ENCODE peak calls at places on chromosome 18, in six cellular contexts. B is fibroblast of mammary gland, E is HepG2, L is cardiac fibroblast, Y is GM20000, G is glutamatergic neuron. H is an unnamed sample.

GRCh38 chr18:4450065-4450676 is 4.9 kb downstream of the DLGAP1 start:
- DNase-seq in Y (no peak), G (no peak), B (no peak), L (no peak), E (no peak), H (no peak)

GRCh38 chr18:50424877-50425690 is 50.2 kb downstream of the SKA1 start:
- DNase-seq in L (peak), E (peak), B (peak), Y (no peak), G (no peak), H (no peak)

GRCh38 chr18:50247562-50247961 is 18.7 kb downstream of the CFAP53 start:
- DNase-seq in L (no peak), B (no peak), E (no peak), Y (no peak), G (no peak), H (no peak)

GRCh38 chr18:38241736-38242135 is 676.1 kb upstream of the CELF4 start:
- DNase-seq in L (no peak), G (no peak), Y (no peak), B (no peak), E (no peak), H (no peak)

GRCh38 chr18:46660955-46661749 is 4.1 kb upstream of the LOXHD1 start:
- DNase-seq in L (peak), E (peak), G (peak), B (peak), Y (no peak), H (peak)

GRCh38 chr18:32956591-32957310 is 183.9 kb upstream of the KLHL14 start:
- DNase-seq in Y (no peak), E (no peak), L (peak), G (no peak), B (peak), H (no peak)

GRCh38 chr18:72206814-72207213 is 337.3 kb downstream of the CBLN2 start:
- DNase-seq in E (no peak), G (no peak), Y (no peak), L (no peak), B (no peak), H (no peak)

GRCh38 chr18:68840554-68841263 is 42.8 kb downstream of the CCDC102B start:
- DNase-seq in L (peak), G (no peak), B (peak), E (peak), Y (no peak), H (peak)

GRCh38 chr18:76686737-76687231 is 135.6 kb upstream of the ZNF236 start:
- DNase-seq in Y (peak), E (peak), G (peak), L (peak), B (peak), H (peak)

GRCh38 chr18:68447286-68447685 is 267.6 kb downstream of the TMX3 start:
- DNase-seq in Y (no peak), L (no peak), E (no peak), G (no peak), B (peak), H (no peak)

GRCh38 chr18:23220355-23220754 is 85.1 kb downstream of the CABLES1 start:
- DNase-seq in Y (no peak), G (no peak), E (no peak), L (no peak), B (no peak), H (no peak)

GRCh38 chr18:71036783-71037182 is 747.9 kb downstream of the SOCS6 start:
- DNase-seq in B (peak), L (peak), G (no peak), Y (no peak), E (peak), H (peak)

GRCh38 chr18:55509631-55510372 is 78.2 kb downstream of the TCF4 start:
- DNase-seq in E (no peak), L (peak), B (peak), G (no peak), Y (peak), H (no peak)

GRCh38 chr18:25310045-25310444 is 41.9 kb downstream of the ZNF521 start:
- DNase-seq in B (peak), L (peak), E (no peak), G (no peak), Y (no peak), H (no peak)

GRCh38 chr18:51425475-51425874 is 228.0 kb upstream of the MEX3C start:
- DNase-seq in E (no peak), G (no peak), B (no peak), Y (peak), L (no peak), H (no peak)

GRCh38 chr18:61965306-61965705 is 72.5 kb upstream of the RNF152 start:
- DNase-seq in E (no peak), G (no peak), Y (no peak), B (peak), L (peak), H (no peak)

GRCh38 chr18:57889841-57890240 is 86.7 kb upstream of the ATP8B1 start:
- DNase-seq in G (no peak), Y (no peak), L (no peak), E (no peak), B (no peak), H (no peak)

GRCh38 chr18:3584897-3585460 is 135.0 kb downstream of the TGIF1 start:
- DNase-seq in Y (no peak), L (no peak), E (no peak), G (no peak), B (no peak), H (no peak)

GRCh38 chr18:56702946-56703345 is 51.8 kb downstream of the WDR7 start:
- DNase-seq in L (peak), G (no peak), B (peak), Y (peak), E (peak), H (peak)

GRCh38 chr18:23723121-23723520 is 33.9 kb downstream of the LAMA3 start:
- DNase-seq in B (peak), L (peak), G (no peak), E (no peak), Y (no peak), H (no peak)

GRCh38 chr18:58213445-58213844 is 169.4 kb downstream of the NEDD4L start:
- DNase-seq in Y (no peak), G (no peak), E (no peak), L (peak), B (peak), H (no peak)

GRCh38 chr18:66640431-66640830 is 36.5 kb upstream of the CDH19 start:
- DNase-seq in L (peak), B (peak), E (no peak), G (no peak), Y (no peak), H (no peak)

GRCh38 chr18:22846088-22846683 is 86.9 kb upstream of the RBBP8 start:
- DNase-seq in L (peak), B (peak), E (peak), G (no peak), Y (peak), H (no peak)

GRCh38 chr18:58320907-58321561 is 277.0 kb downstream of the NEDD4L start:
- DNase-seq in B (no peak), L (no peak), Y (no peak), E (no peak), G (no peak), H (no peak)

GRCh38 chr18:28158083-28158581 is 18.8 kb downstream of the CDH2 start:
- DNase-seq in Y (no peak), B (peak), E (no peak), G (no peak), L (peak), H (no peak)

GRCh38 chr18:10038268-10038667 is 124.5 kb downstream of the VAPA start:
- DNase-seq in Y (no peak), G (no peak), B (no peak), L (no peak), E (no peak), H (no peak)

GRCh38 chr18:22538463-22538862 is 120.7 kb upstream of the CTAGE1 start:
- DNase-seq in E (no peak), G (no peak), B (peak), L (no peak), Y (no peak), H (no peak)

GRCh38 chr18:46010050-46010449 is 42.9 kb upstream of the EPG5 start:
- DNase-seq in E (no peak), G (no peak), B (no peak), Y (no peak), L (no peak), H (no peak)

GRCh38 chr18:12597775-12598174 is 60.1 kb downstream of the SPIRE1 start:
- DNase-seq in L (peak), G (no peak), E (peak), Y (no peak), B (peak), H (peak)

GRCh38 chr18:35950628-35950982 is 21.9 kb upstream of the RMP24 start:
- DNase-seq in B (no peak), L (no peak), G (no peak), Y (no peak), E (no peak), H (no peak)

GRCh38 chr18:44859263-44859662 is 178.6 kb downstream of the SETBP1 start:
- DNase-seq in E (no peak), G (no peak), L (no peak), B (peak), Y (no peak), H (peak)

GRCh38 chr18:56168049-56168781 is 470.2 kb downstream of the TXNL1 start:
- DNase-seq in Y (no peak), E (no peak), L (peak), G (no peak), B (peak), H (no peak)

GRCh38 chr18:2511451-2511850 is 59.9 kb downstream of the METTL4 start:
- DNase-seq in Y (no peak), E (no peak), B (no peak), G (no peak), L (no peak), H (no peak)

GRCh38 chr18:58285731-58286130 is 241.7 kb downstream of the NEDD4L start:
- DNase-seq in L (no peak), G (no peak), Y (no peak), E (peak), B (no peak), H (no peak)

GRCh38 chr18:58549814-58550339 is 79.0 kb downstream of the ALPK2 start:
- DNase-seq in L (no peak), E (peak), B (no peak), Y (no peak), G (no peak), H (peak)

GRCh38 chr18:52286675-52287074 is 53.3 kb upstream of the DCC start:
- DNase-seq in E (no peak), L (no peak), B (no peak), G (no peak), Y (no peak), H (no peak)

GRCh38 chr18:25832008-25832604 is 258.3 kb downstream of the SS18 start:
- DNase-seq in G (peak), L (peak), Y (peak), B (peak), E (peak), H (peak)

GRCh38 chr18:11178951-11179549 is 29.7 kb upstream of the PIEZO2 start:
- DNase-seq in G (no peak), L (peak), E (no peak), B (peak), Y (no peak), H (no peak)

GRCh38 chr18:805755-806110 is 6.3 kb downstream of the YES1 start:
- DNase-seq in Y (no peak), L (no peak), E (no peak), B (no peak), G (no peak), H (no peak)

GRCh38 chr18:808502-808901 is 3.5 kb downstream of the YES1 start:
- DNase-seq in B (no peak), Y (no peak), E (no peak), L (no peak), G (no peak), H (no peak)

GRCh38 chr18:801137-801536 is 10.9 kb downstream of the YES1 start:
- DNase-seq in B (no peak), L (no peak), Y (no peak), G (no peak), E (no peak), H (no peak)

GRCh38 chr18:808086-808485 is 4.0 kb downstream of the YES1 start:
- DNase-seq in E (no peak), L (peak), G (no peak), B (peak), Y (no peak), H (no peak)

DNA sequence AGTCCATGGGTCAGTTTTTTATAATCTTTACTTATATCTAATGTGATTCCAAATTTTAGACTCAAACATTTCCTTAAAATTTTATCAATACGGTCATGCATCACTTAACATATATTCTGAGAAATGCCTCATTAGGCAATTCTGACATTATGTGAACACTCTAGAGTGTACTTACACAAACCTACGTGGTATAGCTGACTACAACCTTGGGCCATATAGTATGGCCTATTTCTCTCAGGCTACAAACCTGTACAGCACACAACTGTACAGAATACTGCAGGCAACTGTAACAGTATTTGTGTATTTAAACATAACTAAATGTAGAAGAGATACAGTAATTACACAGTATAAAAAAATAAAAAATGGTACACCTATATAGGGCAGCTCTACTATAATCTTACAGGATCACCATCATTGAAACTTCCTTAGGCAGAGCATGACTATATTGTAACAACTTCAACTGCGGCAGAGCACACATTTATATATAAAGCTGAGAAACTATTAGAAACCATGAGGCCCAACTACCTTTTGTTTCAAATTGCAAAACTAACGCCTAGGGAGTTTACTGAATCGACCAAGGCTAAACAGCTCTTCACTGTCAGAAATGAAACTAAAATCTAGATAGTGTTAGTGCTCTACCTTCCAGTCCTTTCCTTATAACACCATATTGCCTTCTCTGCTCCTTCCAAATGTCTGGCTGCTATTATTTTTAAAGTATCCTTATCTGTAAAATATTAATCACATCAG is 6.9 kb downstream of the YES1 start:
- DNase-seq in L (no peak), E (no peak), G (no peak), B (no peak), Y (peak), H (no peak)
- TF ChIP-seq CTCF in L (no peak), E (no peak), G (no peak), B (no peak), Y (no peak), H (no peak)

GRCh38 chr18:7457276-7457675 is 109.8 kb upstream of the PTPRM start:
- DNase-seq in L (no peak), B (no peak), G (no peak), E (no peak), Y (no peak), H (no peak)

GRCh38 chr18:7447629-7448028 is 119.5 kb upstream of the PTPRM start:
- DNase-seq in B (no peak), G (no peak), Y (no peak), E (no peak), L (no peak), H (no peak)

GRCh38 chr18:7454429-7454828 is 112.7 kb upstream of the PTPRM start:
- DNase-seq in B (no peak), G (no peak), L (no peak), E (no peak), Y (no peak), H (no peak)

GRCh38 chr18:7452331-7452730 is 114.8 kb upstream of the PTPRM start:
- DNase-seq in G (peak), Y (peak), L (peak), E (peak), B (peak), H (peak)
- TF ChIP-seq CTCF in G (peak), Y (peak), L (peak), E (peak), B (peak), H (peak)

GRCh38 chr18:79826966-79827365 is 29.2 kb downstream of the KCNG2 start:
- DNase-seq in L (no peak), E (no peak), Y (no peak), B (no peak), G (no peak), H (no peak)
- TF ChIP-seq CTCF in L (no peak), E (peak), Y (peak), B (no peak), G (no peak), H (no peak)

DNA sequence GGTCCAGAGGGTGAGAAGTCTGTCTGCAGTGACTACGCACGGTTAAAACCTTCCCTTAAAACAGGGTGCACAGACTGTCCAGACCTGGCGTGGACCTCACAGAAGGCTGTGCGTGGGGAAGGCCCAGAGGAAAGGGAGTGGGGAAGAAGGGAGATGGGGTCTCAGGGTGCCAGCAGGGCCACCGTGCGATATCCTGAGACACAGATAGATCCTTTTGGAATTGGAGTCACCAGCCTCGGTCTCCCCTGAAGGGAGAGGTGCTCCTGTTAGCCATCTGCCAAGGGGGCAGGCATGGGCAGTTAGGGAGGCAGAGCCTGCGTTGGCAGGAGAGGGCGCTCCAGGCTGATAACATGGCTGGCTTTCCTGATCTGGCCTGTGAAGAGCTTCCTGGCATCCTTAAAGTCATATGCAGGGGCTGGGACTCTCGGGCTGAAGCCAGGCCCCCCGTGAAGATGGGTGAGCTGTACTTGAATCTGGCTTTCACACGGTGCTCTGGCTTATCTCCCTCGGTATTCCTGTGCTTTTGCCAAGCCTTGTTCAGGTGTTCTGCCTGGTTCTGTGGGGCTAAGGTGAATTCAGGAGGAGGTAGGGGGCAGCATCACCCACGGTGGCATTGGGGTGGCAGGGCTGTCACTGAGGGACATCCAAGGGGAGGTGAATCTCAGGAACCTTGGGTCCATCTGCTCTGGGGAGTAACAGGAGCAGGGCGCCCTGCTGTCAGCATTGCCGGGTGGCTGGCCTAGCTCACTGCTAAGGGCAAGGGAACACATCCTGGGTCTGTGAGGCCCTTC is 107.2 kb upstream of the SMAD2 start:
- DNase-seq in G (peak), B (no peak), Y (no peak), L (peak), E (no peak), H (peak)
- TF ChIP-seq CTCF in G (no peak), B (no peak), Y (no peak), L (peak), E (peak), H (no peak)